ENCODE peak calls at places on chromosomes 2 and 18, in five cellular contexts. L is activated CD4-positive, alpha-beta T cell treated with anti-CD3 and anti-CD28 coated beads for 4 hours; B is AG04449; S is adrenal gland; D is endothelial cell. N is an unnamed sample.

GRCh38 chr2:239936838-239937581 is 88.1 kb downstream of the NDUFA10 start:
- DNase-seq in L (no peak), B (no peak), S (peak; percentile 12), D (no peak), N (no peak)

GRCh38 chr2:96977631-96978195 is 8.7 kb downstream of the FAM178B start:
- DNase-seq in L (peak; percentile 47), B (no peak), S (no peak), D (no peak), N (no peak)

GRCh38 chr18:3604626-3605408 is 154.8 kb downstream of the TGIF1 start:
- DNase-seq in L (peak; percentile 34), B (peak; percentile 98), S (peak; percentile 56), D (no peak), N (peak; percentile 89)

GRCh38 chr2:159613515-159614336 is 2.6 kb downstream of the BAZ2B start:
- DNase-seq in L (no peak), B (no peak), S (no peak), D (no peak), N (no peak)

GRCh38 chr2:383173-383572 is 95.3 kb upstream of the ALKAL2 start:
- DNase-seq in L (no peak), B (no peak), S (no peak), D (peak; percentile 24), N (no peak)

GRCh38 chr2:233409286-233409991 is 55.1 kb downstream of the DGKD start:
- DNase-seq in L (no peak), B (no peak), S (no peak), D (no peak), N (no peak)

GRCh38 chr18:12857215-12857924 is 26.7 kb downstream of the PTPN2 start:
- DNase-seq in L (peak; percentile 23), B (no peak), S (no peak), D (no peak), N (no peak)

GRCh38 chr2:120390381-120391055 is 44.6 kb downstream of the INHBB start:
- DNase-seq in L (no peak), B (no peak), S (no peak), D (no peak), N (no peak)

GRCh38 chr2:144570566-144570965 is 50.6 kb upstream of the ZEB2 start:
- DNase-seq in L (no peak), B (no peak), S (no peak), D (no peak), N (no peak)

GRCh38 chr18:49560277-49561126 is 1.4 kb upstream of the LIPG start:
- DNase-seq in L (no peak), B (no peak), S (no peak), D (peak; percentile 35), N (no peak)

GRCh38 chr2:46096272-46096671 is 200.9 kb upstream of the EPAS1 start:
- DNase-seq in L (no peak), B (no peak), S (no peak), D (no peak), N (no peak)

GRCh38 chr18:46946656-46947282 is 29.4 kb downstream of the KATNAL2 start:
- DNase-seq in L (peak; percentile 32), B (no peak), S (peak; percentile 83), D (peak; percentile 81), N (peak; percentile 82)

GRCh38 chr2:53545159-53546055 is 222.2 kb upstream of the CHAC2 start:
- DNase-seq in L (no peak), B (no peak), S (no peak), D (no peak), N (no peak)

GRCh38 chr2:235302263-235302662 is 191.6 kb upstream of the AGAP1 start:
- DNase-seq in L (no peak), B (no peak), S (no peak), D (no peak), N (no peak)

GRCh38 chr18:37499008-37499407 is 66.6 kb downstream of the CELF4 start:
- DNase-seq in L (no peak), B (no peak), S (no peak), D (no peak), N (no peak)

GRCh38 chr2:234679766-234680687 is 183.1 kb upstream of the ARL4C start:
- DNase-seq in L (no peak), B (peak; percentile 94), S (peak; percentile 90), D (no peak), N (peak; percentile 81)

GRCh38 chr2:219433666-219434467 is 776 bp upstream of the SPEG start:
- DNase-seq in L (peak; percentile 24), B (no peak), S (no peak), D (peak; percentile 70), N (no peak)

N was measured in amniotic stem cell.